ENCODE peak calls at places on chromosomes 1 and 21, in four cellular contexts. One of them, this sample, is unnamed. For H3K9me1, the result is how much of the 10 kb centered on the place peaks cover.

GRCh38 chr1:61093525-61094137 is 11.3 kb downstream of the NFIA start:
- DNase-seq in IMR-90: no peak
- DNase-seq in keratinocyte: no peak
- DNase-seq in K562: no peak
- DNase-seq in this sample: no peak

GRCh38 chr1:201399352-201400126 is 415 bp upstream of the LAD1 start:
- DNase-seq in IMR-90: no peak
- DNase-seq in keratinocyte: no peak
- DNase-seq in K562: no peak
- DNase-seq in this sample: no peak

GRCh38 chr1:48221657-48222056 is 859 bp upstream of the SLC5A9 start:
- DNase-seq in IMR-90: no peak
- DNase-seq in keratinocyte: no peak
- DNase-seq in K562: no peak
- DNase-seq in this sample: no peak

GRCh38 chr1:21451981-21452411 is 12.1 kb downstream of the NBPF3 start:
- DNase-seq in IMR-90: peak
- DNase-seq in keratinocyte: no peak
- DNase-seq in K562: peak
- DNase-seq in this sample: no peak

GRCh38 chr1:113608371-113608770 is 150.9 kb downstream of the PHTF1 start:
- DNase-seq in IMR-90: no peak
- DNase-seq in keratinocyte: no peak
- DNase-seq in K562: no peak
- DNase-seq in this sample: no peak

GRCh38 chr1:184843732-184844495 is 89.3 kb upstream of the EDEM3 start:
- DNase-seq in IMR-90: no peak
- DNase-seq in keratinocyte: no peak
- DNase-seq in K562: peak
- DNase-seq in this sample: no peak

GRCh38 chr1:228937351-228937750 is 202.1 kb downstream of the RHOU start:
- DNase-seq in IMR-90: no peak
- DNase-seq in keratinocyte: no peak
- DNase-seq in K562: no peak
- DNase-seq in this sample: no peak

GRCh38 chr1:219660666-219661463 is 48.0 kb upstream of the ZC3H11B start:
- DNase-seq in IMR-90: peak
- DNase-seq in keratinocyte: peak
- DNase-seq in K562: peak
- DNase-seq in this sample: peak

GRCh38 chr1:83996621-83997020 is 2.3 kb downstream of the TTLL7 start:
- DNase-seq in IMR-90: peak
- DNase-seq in keratinocyte: no peak
- DNase-seq in K562: no peak
- DNase-seq in this sample: no peak

GRCh38 chr1:111052246-111052645 is 87.6 kb downstream of the DRAM2 start:
- DNase-seq in IMR-90: peak
- DNase-seq in keratinocyte: no peak
- DNase-seq in K562: no peak
- DNase-seq in this sample: no peak

GRCh38 chr1:227942021-227942715 is 5.6 kb downstream of the WNT9A start:
- DNase-seq in IMR-90: no peak
- DNase-seq in keratinocyte: no peak
- DNase-seq in K562: peak
- DNase-seq in this sample: no peak

GRCh38 chr1:205648212-205648910 is 16.6 kb upstream of the ELK4 start:
- DNase-seq in IMR-90: peak
- DNase-seq in keratinocyte: no peak
- DNase-seq in K562: peak
- DNase-seq in this sample: no peak

GRCh38 chr21:32414579-32415358 is 2.3 kb downstream of the EVA1C start:
- DNase-seq in IMR-90: peak
- DNase-seq in keratinocyte: no peak
- DNase-seq in K562: peak
- DNase-seq in this sample: peak

GRCh38 chr1:160338580-160338979 is 4.5 kb downstream of the COPA start:
- DNase-seq in IMR-90: no peak
- DNase-seq in keratinocyte: no peak
- DNase-seq in K562: no peak
- DNase-seq in this sample: no peak

GRCh38 chr1:111441573-111442192 is 7.4 kb downstream of the WDR77 start:
- DNase-seq in IMR-90: peak
- DNase-seq in keratinocyte: no peak
- DNase-seq in K562: peak
- DNase-seq in this sample: peak

GRCh38 chr1:97350662-97351061 is 570.2 kb downstream of the DPYD start:
- DNase-seq in IMR-90: peak
- DNase-seq in keratinocyte: no peak
- DNase-seq in K562: no peak
- DNase-seq in this sample: no peak

GRCh38 chr21:34615487-34615814 is 538 bp upstream of the RCAN1 start:
- DNase-seq in IMR-90: no peak
- DNase-seq in keratinocyte: no peak
- DNase-seq in K562: no peak
- DNase-seq in this sample: no peak

GRCh38 chr1:34914958-34915357 is 14.5 kb downstream of the DLGAP3 start:
- DNase-seq in IMR-90: no peak
- DNase-seq in keratinocyte: no peak
- DNase-seq in K562: no peak
- DNase-seq in this sample: no peak

GRCh38 chr1:67393240-67393639 is 37.0 kb downstream of the SERBP1 start:
- DNase-seq in IMR-90: no peak
- DNase-seq in keratinocyte: no peak
- DNase-seq in K562: no peak
- DNase-seq in this sample: no peak

GRCh38 chr1:63557365-63557987 is 34.2 kb downstream of the EFCAB7 start:
- DNase-seq in IMR-90: peak
- DNase-seq in keratinocyte: no peak
- DNase-seq in K562: peak
- DNase-seq in this sample: peak

GRCh38 chr1:32374193-32374592 is 11.9 kb downstream of the TSSK3 start:
- DNase-seq in IMR-90: no peak
- DNase-seq in keratinocyte: no peak
- DNase-seq in K562: no peak
- DNase-seq in this sample: no peak

GRCh38 chr1:29590583-29591555 is 354.5 kb downstream of the PTPRU start:
- DNase-seq in IMR-90: peak
- DNase-seq in keratinocyte: no peak
- DNase-seq in K562: no peak
- DNase-seq in this sample: no peak

GRCh38 chr1:159008744-159009188 is 941 bp upstream of the IFI16 start:
- DNase-seq in IMR-90: peak
- DNase-seq in keratinocyte: no peak
- DNase-seq in K562: no peak
- DNase-seq in this sample: no peak

GRCh38 chr1:219991511-219991810 is 54.8 kb downstream of the EPRS1 start:
- DNase-seq in IMR-90: no peak
- DNase-seq in keratinocyte: no peak
- DNase-seq in K562: no peak
- DNase-seq in this sample: no peak

GRCh38 chr1:119373465-119373864 is 4.9 kb downstream of the HAO2 start:
- DNase-seq in IMR-90: peak
- DNase-seq in keratinocyte: no peak
- DNase-seq in K562: no peak
- DNase-seq in this sample: no peak

GRCh38 chr21:37742532-37742931 is 173.7 kb downstream of the KCNJ6 start:
- DNase-seq in IMR-90: peak
- DNase-seq in keratinocyte: no peak
- DNase-seq in K562: no peak
- DNase-seq in this sample: no peak

GRCh38 chr1:204581759-204582158 is 65.6 kb downstream of the MDM4 start:
- DNase-seq in IMR-90: no peak
- DNase-seq in keratinocyte: no peak
- DNase-seq in K562: no peak
- DNase-seq in this sample: no peak
- H3K4me2 ChIP-seq in IMR-90: no peak
- H3K4me2 ChIP-seq in keratinocyte: no peak
- H3K4me2 ChIP-seq in K562: no peak
- H3K4me2 ChIP-seq in this sample: no peak

GRCh38 chr1:81846630-81847029 is 45.9 kb downstream of the ADGRL2 start:
- DNase-seq in IMR-90: no peak
- DNase-seq in keratinocyte: no peak
- DNase-seq in K562: no peak
- DNase-seq in this sample: no peak

GRCh38 chr1:81848880-81849500 is 48.3 kb downstream of the ADGRL2 start:
- DNase-seq in IMR-90: no peak
- DNase-seq in keratinocyte: no peak
- DNase-seq in K562: no peak
- DNase-seq in this sample: no peak

GRCh38 chr1:81847063-81847462 is 46.3 kb downstream of the ADGRL2 start:
- DNase-seq in IMR-90: no peak
- DNase-seq in keratinocyte: no peak
- DNase-seq in K562: no peak
- DNase-seq in this sample: no peak

GRCh38 chr1:81851217-81851616 is 50.5 kb downstream of the ADGRL2 start:
- DNase-seq in IMR-90: no peak
- DNase-seq in keratinocyte: no peak
- DNase-seq in K562: no peak
- DNase-seq in this sample: no peak

DNA sequence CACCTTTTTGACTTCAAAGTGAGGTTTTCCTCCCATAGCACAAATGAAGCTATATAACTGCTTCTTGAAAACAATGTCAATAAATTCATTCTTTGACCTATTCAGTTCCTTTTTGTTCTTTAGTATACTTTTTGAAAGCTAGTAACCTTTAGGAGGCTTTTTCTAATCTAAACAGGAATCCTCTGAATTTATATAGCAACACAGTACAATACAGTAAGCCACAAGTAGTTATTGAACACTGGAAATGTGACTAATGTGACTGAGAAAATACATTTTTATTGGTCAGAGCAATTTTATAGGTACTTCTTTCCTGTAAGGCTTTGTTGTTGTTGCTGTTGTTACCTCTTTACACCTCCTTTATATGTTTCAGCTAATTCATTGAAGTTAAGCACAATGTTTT is 49.8 kb downstream of the ADGRL2 start:
- DNase-seq in IMR-90: no peak
- DNase-seq in keratinocyte: no peak
- DNase-seq in K562: no peak
- DNase-seq in this sample: no peak
- H3K9me1 ChIP-seq in IMR-90: under half
- H3K9me1 ChIP-seq in keratinocyte: under half
- H3K9me1 ChIP-seq in K562: under half
- H3K9me1 ChIP-seq in this sample: under half

GRCh38 chr1:45134468-45134873 is 71.9 kb downstream of the ZSWIM5 start:
- DNase-seq in IMR-90: no peak
- DNase-seq in keratinocyte: no peak
- DNase-seq in K562: no peak
- DNase-seq in this sample: peak
- H3K4me2 ChIP-seq in IMR-90: no peak
- H3K4me2 ChIP-seq in keratinocyte: no peak
- H3K4me2 ChIP-seq in K562: no peak
- H3K4me2 ChIP-seq in this sample: no peak

GRCh38 chr21:44789880-44790279 is 11.7 kb downstream of the UBE2G2 start:
- DNase-seq in IMR-90: peak
- DNase-seq in keratinocyte: no peak
- DNase-seq in K562: no peak
- DNase-seq in this sample: no peak
- H3K9me1 ChIP-seq in IMR-90: under half
- H3K9me1 ChIP-seq in keratinocyte: under half
- H3K9me1 ChIP-seq in K562: under half
- H3K9me1 ChIP-seq in this sample: under half

This sample was measured in endothelial cell of umbilical vein.